ENCODE peak calls at places on chromosomes 5 and 9, in eight cellular contexts. U, M, N, W, L, F, E and T are unnamed samples.

GRCh38 chr9:38362912-38363588 is 29.5 kb upstream of the ALDH1B1 start:
- DNase-seq in U (peak), M (peak), N (peak), W (peak), L (peak), F (peak), E (peak), T (peak)

GRCh38 chr9:37508834-37509206 is 23.1 kb downstream of the POLR1E start:
- DNase-seq in U (no peak), M (no peak), N (no peak), W (no peak), L (no peak), F (no peak), E (no peak), T (no peak)

GRCh38 chr5:119537704-119538103 is 85.4 kb downstream of the HSD17B4 start:
- DNase-seq in U (peak), M (peak), N (no peak), W (peak), L (peak), F (no peak), E (no peak), T (peak)

GRCh38 chr9:133694686-133695085 is 43.5 kb downstream of the SARDH start:
- DNase-seq in U (no peak), M (no peak), N (no peak), W (no peak), L (no peak), F (no peak), E (no peak), T (no peak)

GRCh38 chr5:59246470-59247250 is 646.9 kb downstream of the PDE4D start:
- DNase-seq in U (no peak), M (no peak), N (peak), W (no peak), L (peak), F (no peak), E (no peak), T (peak)

GRCh38 chr5:89572696-89573095 is 689.7 kb upstream of the MEF2C start:
- DNase-seq in U (peak), M (no peak), N (peak), W (peak), L (peak), F (no peak), E (no peak), T (peak)

GRCh38 chr9:117722108-117722761 is 18.0 kb downstream of the TLR4 start:
- DNase-seq in U (no peak), M (no peak), N (no peak), W (no peak), L (no peak), F (no peak), E (no peak), T (no peak)

GRCh38 chr9:112135706-112136105 is 39.4 kb downstream of the SUSD1 start:
- DNase-seq in U (no peak), M (no peak), N (no peak), W (peak), L (no peak), F (peak), E (no peak), T (no peak)

GRCh38 chr9:5582835-5583195 is 46.1 kb upstream of the RIC1 start:
- DNase-seq in U (peak), M (no peak), N (peak), W (peak), L (peak), F (peak), E (peak), T (peak)

GRCh38 chr5:56305551-56305950 is 72.4 kb upstream of the ANKRD55 start:
- DNase-seq in U (no peak), M (no peak), N (no peak), W (no peak), L (no peak), F (no peak), E (no peak), T (no peak)

GRCh38 chr9:87530716-87531115 is 33.0 kb downstream of the DAPK1 start:
- DNase-seq in U (no peak), M (no peak), N (no peak), W (no peak), L (no peak), F (no peak), E (no peak), T (no peak)

GRCh38 chr5:181205735-181206401 is 872 bp upstream of the TRIM7 start:
- DNase-seq in U (no peak), M (no peak), N (no peak), W (peak), L (peak), F (no peak), E (no peak), T (no peak)

GRCh38 chr9:68844623-68845612 is 139.9 kb downstream of the PIP5K1B start:
- DNase-seq in U (peak), M (peak), N (no peak), W (peak), L (peak), F (no peak), E (no peak), T (peak)

GRCh38 chr5:77632526-77633268 is 5.8 kb downstream of the OTP start:
- DNase-seq in U (no peak), M (no peak), N (no peak), W (no peak), L (no peak), F (no peak), E (no peak), T (no peak)

GRCh38 chr5:77630246-77631165 is 8.0 kb downstream of the OTP start:
- DNase-seq in U (no peak), M (no peak), N (no peak), W (peak), L (no peak), F (no peak), E (no peak), T (no peak)

GRCh38 chr5:77629553-77630245 is 8.8 kb downstream of the OTP start:
- DNase-seq in U (no peak), M (no peak), N (no peak), W (no peak), L (no peak), F (no peak), E (no peak), T (no peak)

GRCh38 chr5:77628840-77629552 is 9.5 kb downstream of the OTP start:
- DNase-seq in U (no peak), M (no peak), N (no peak), W (no peak), L (no peak), F (no peak), E (no peak), T (no peak)

GRCh38 chr5:77631166-77631582 is 7.3 kb downstream of the OTP start:
- DNase-seq in U (no peak), M (no peak), N (no peak), W (no peak), L (no peak), F (no peak), E (no peak), T (no peak)
- H3K4me3 ChIP-seq in U (no peak), M (no peak), N (no peak), W (no peak), L (no peak), F (no peak), E (no peak), T (no peak)

DNA sequence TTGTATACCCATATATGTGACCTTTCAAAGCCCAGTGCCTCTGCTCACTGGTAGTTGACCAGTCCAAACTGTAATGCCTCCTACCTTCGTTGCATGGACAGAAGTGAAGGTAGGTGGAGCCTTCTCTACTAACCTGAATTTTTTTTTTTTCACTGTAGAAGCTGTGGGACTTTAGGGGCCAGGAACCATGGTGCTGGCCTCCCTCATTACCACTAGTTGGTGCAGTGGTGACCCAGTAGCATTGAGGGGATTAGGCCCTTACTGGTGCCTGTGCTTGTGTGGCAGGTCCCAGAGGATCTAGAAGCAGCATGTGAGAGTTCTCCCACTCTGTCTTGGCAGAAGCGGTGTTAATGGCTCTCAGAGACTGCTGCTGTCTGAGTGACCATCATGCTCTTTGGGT is 2.3 kb downstream of the RALGPS1 start:
- DNase-seq in U (no peak), M (no peak), N (no peak), W (no peak), L (no peak), F (no peak), E (no peak), T (no peak)
- TF ChIP-seq CTCF in U (peak), M (no peak), N (no peak), W (no peak), L (peak), F (no peak), E (peak), T (no peak)

GRCh38 chr5:36694351-36694750 is 87.9 kb downstream of the SLC1A3 start:
- DNase-seq in U (no peak), M (no peak), N (no peak), W (no peak), L (peak), F (no peak), E (no peak), T (no peak)

GRCh38 chr5:36691993-36692392 is 85.6 kb downstream of the SLC1A3 start:
- DNase-seq in U (no peak), M (no peak), N (no peak), W (no peak), L (no peak), F (no peak), E (no peak), T (peak)

GRCh38 chr5:36691241-36691640 is 84.8 kb downstream of the SLC1A3 start:
- DNase-seq in U (no peak), M (no peak), N (no peak), W (no peak), L (no peak), F (no peak), E (no peak), T (no peak)

GRCh38 chr5:36690041-36690941 is 83.9 kb downstream of the SLC1A3 start:
- DNase-seq in U (peak), M (peak), N (no peak), W (peak), L (peak), F (peak), E (no peak), T (peak)

DNA sequence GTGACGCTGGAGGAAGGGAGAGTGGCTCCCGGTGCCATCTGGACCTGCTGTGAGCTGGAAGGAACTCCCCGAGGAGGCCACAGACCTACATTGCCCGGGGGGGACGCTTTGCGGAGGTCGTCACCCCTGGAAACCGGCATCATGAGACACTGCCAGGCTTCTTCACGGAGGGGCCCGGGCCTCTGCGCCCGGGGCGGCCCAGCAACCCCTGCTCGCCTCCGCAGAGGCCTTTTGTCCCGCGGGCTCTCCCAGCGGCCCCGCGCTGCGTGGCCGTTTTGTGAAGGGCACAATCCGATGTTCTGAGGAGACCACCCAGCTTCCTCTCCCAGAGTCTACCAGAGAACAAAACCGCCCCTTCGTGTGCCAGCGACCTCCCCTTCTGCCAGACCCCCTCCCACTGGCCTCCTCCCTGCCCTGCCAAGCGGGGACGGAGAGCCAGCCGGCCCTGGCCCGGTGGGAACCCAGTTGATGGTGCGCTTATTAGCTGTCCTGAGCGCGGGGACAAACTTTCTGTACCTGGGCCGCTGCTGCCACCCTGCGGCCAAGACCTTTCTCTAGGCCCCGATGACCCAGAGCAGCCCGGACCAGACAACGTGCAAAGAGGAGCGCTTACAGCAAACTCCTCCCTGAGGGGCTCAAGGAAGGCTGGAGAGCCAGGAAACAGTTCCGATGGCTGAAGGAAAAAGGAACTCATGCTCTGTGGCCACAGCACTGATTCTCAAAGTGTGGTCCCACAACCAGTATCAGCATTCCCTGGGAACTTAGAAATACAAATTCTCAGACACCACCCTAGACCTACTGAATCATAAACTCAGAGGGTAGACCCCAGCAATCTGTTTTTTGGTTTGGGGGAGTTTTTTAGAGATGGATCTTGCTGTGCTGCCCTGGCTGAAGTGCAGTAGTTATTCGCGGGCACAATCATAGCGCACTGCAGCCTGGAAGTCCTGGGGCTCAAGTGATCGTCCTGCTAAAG is 86.7 kb downstream of the SLC1A3 start:
- DNase-seq in U (peak), M (peak), N (no peak), W (peak), L (peak), F (peak), E (no peak), T (peak)
- H3K4me3 ChIP-seq in U (peak), M (no peak), N (peak), W (peak), L (peak), F (no peak), E (peak), T (no peak)

GRCh38 chr9:130185494-130186005 is 13.3 kb downstream of the NCS1 start:
- DNase-seq in U (no peak), M (no peak), N (no peak), W (peak), L (peak), F (no peak), E (no peak), T (peak)
- TF ChIP-seq CTCF in U (no peak), M (no peak), N (no peak), W (no peak), L (no peak), F (no peak), E (no peak), T (no peak)

GRCh38 chr9:137095664-137096517 is 9.1 kb downstream of the MAN1B1 start:
- DNase-seq in U (no peak), M (no peak), N (no peak), W (no peak), L (no peak), F (no peak), E (no peak), T (no peak)
- H3K4me3 ChIP-seq in U (no peak), M (no peak), N (no peak), W (no peak), L (no peak), F (no peak), E (no peak), T (no peak)

DNA sequence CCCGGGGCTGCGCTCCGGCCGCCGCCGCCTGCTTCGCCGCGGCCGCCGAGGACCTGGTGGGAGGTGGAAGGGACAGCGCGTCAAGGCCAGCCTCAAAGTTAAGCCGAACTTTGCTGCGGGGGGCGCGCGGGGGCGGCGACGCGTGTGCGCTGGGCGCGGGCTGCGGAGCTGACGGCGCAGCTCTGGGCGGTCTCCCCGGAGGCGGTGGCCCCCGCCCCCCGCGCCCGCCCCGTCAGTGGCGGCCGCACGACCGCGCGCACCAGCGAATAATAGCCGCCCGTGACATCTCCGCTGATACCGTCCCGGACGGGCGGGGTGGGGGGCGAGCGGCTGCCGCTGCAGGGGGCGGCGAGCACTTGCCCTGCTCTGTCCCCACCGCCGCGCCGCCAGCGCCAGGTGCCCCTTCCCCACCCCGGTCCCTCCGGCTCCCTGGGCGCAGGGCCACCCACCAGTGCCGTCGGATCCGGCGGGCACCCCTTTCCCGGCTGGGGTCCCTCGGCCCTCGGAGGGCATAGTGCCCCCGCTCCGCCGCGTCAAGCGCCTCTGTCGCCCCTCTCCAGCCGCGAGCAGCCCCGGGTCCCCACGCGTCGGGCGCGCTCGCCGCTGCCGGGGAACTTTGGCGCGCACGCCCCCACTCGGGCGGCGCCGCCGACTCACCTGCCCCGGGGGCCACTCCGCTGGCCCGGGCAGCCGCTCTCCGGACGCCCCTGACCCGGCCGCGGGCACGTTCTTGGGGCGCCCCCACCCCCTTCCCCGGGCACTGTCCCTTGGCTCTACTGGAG is 772 bp upstream of the FAM78A start:
- DNase-seq in U (no peak), M (peak), N (no peak), W (no peak), L (no peak), F (no peak), E (no peak), T (no peak)
- TF ChIP-seq CTCF in U (no peak), M (no peak), N (no peak), W (no peak), L (no peak), F (no peak), E (no peak), T (no peak)

GRCh38 chr9:93464395-93464794 is 11.0 kb upstream of the FAM120AOS start:
- DNase-seq in U (no peak), M (no peak), N (no peak), W (no peak), L (no peak), F (no peak), E (no peak), T (no peak)
- H3K4me3 ChIP-seq in U (no peak), M (no peak), N (no peak), W (no peak), L (no peak), F (no peak), E (no peak), T (no peak)

DNA sequence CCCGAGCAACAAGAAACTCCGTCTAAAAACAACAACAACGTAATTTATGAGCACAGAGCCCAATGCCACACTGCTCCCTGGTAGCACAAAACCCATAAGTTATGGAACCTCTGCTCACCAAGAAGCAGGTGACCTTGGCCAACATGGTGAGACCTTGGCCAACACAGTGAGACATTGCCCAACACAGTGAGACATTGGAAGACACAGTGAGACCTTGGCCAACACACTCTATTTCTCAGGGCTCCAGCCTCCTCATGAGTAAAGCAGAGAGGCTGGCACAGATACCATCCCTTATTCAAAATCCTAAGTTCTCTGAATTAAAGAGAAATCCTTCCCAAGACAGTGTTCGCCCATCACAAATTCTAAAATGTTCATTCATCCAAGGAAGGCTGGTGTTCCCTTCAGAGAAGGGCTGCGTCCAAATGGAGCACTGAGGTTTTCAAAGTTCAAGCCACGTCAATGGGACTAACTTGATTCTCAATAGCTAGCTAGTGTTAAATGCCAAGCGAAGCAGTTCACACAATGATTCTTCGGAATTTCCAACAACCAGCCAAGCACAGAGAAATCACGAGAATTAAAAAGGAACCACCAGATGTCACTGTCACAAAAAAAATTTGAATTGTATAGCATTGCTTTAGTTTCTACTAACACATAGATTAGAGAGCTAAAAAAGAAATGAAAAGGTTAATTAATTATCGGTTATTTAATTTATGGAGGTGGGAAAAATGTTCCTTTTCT is 29.4 kb downstream of the TTC39B start:
- DNase-seq in U (no peak), M (peak), N (no peak), W (peak), L (peak), F (no peak), E (peak), T (peak)
- TF ChIP-seq CTCF in U (peak), M (peak), N (peak), W (no peak), L (peak), F (no peak), E (peak), T (peak)